ENCODE peak calls at places on chromosomes 7 and 10, in six cellular contexts. G is GM12878, E is SK-N-SH, F is HepG2, I is HCT116, W is K562. Y is an unnamed sample.

GRCh38 chr10:80382989-80383388 is 25.4 kb upstream of the PRXL2A start:
- DNase-seq in G (peak; percentile 19), E (peak; percentile 68), F (peak; percentile 40), I (peak; percentile 49), W (peak; percentile 57), Y (peak; percentile 15)

GRCh38 chr7:74505426-74506328 is 52.0 kb downstream of the GTF2IRD1 start:
- DNase-seq in G (no peak), E (peak; percentile 97), F (no peak), I (no peak), W (no peak), Y (no peak)

GRCh38 chr10:21427804-21428481 is 97.5 kb downstream of the SKIDA1 start:
- DNase-seq in G (no peak), E (no peak), F (peak; percentile 24), I (peak; percentile 23), W (no peak), Y (no peak)

GRCh38 chr7:39732837-39733804 is 109.7 kb downstream of the RALA start:
- DNase-seq in G (peak; percentile 95), E (peak; percentile 95), F (peak; percentile 68), I (peak; percentile 87), W (peak; percentile 89), Y (peak; percentile 79)

GRCh38 chr10:104033401-104033930 is 52.2 kb downstream of the COL17A1 start:
- DNase-seq in G (no peak), E (no peak), F (no peak), I (no peak), W (no peak), Y (no peak)

GRCh38 chr7:143126146-143126545 is 5.7 kb upstream of the PIP start:
- DNase-seq in G (no peak), E (no peak), F (no peak), I (no peak), W (no peak), Y (no peak)

GRCh38 chr10:31765546-31765945 is 163.1 kb downstream of the ARHGAP12 start:
- DNase-seq in G (no peak), E (no peak), F (no peak), I (no peak), W (no peak), Y (no peak)

GRCh38 chr7:130891254-130892094 is 157.5 kb upstream of the KLF14 start:
- DNase-seq in G (no peak), E (no peak), F (no peak), I (peak; percentile 88), W (no peak), Y (no peak)

GRCh38 chr7:24722386-24723177 is 34.7 kb downstream of the GSDME start:
- DNase-seq in G (no peak), E (peak; percentile 51), F (no peak), I (no peak), W (peak; percentile 36), Y (no peak)

GRCh38 chr10:52443419-52444388 is 129.6 kb downstream of the DKK1 start:
- DNase-seq in G (no peak), E (no peak), F (peak; percentile 13), I (peak; percentile 57), W (no peak), Y (peak; percentile 86)

GRCh38 chr10:48523212-48523819 is 81.6 kb downstream of the ARHGAP22 start:
- DNase-seq in G (no peak), E (peak; percentile 74), F (no peak), I (peak; percentile 19), W (peak; percentile 67), Y (no peak)

GRCh38 chr10:28432210-28432676 is 100.7 kb upstream of the WAC start:
- DNase-seq in G (no peak), E (peak; percentile 79), F (peak; percentile 66), I (peak; percentile 70), W (peak; percentile 75), Y (peak; percentile 17)

GRCh38 chr10:110279062-110279986 is 25.4 kb downstream of the SMNDC1 start:
- DNase-seq in G (peak; percentile 28), E (peak; percentile 54), F (peak; percentile 65), I (peak; percentile 54), W (peak; percentile 69), Y (peak; percentile 52)

DNA sequence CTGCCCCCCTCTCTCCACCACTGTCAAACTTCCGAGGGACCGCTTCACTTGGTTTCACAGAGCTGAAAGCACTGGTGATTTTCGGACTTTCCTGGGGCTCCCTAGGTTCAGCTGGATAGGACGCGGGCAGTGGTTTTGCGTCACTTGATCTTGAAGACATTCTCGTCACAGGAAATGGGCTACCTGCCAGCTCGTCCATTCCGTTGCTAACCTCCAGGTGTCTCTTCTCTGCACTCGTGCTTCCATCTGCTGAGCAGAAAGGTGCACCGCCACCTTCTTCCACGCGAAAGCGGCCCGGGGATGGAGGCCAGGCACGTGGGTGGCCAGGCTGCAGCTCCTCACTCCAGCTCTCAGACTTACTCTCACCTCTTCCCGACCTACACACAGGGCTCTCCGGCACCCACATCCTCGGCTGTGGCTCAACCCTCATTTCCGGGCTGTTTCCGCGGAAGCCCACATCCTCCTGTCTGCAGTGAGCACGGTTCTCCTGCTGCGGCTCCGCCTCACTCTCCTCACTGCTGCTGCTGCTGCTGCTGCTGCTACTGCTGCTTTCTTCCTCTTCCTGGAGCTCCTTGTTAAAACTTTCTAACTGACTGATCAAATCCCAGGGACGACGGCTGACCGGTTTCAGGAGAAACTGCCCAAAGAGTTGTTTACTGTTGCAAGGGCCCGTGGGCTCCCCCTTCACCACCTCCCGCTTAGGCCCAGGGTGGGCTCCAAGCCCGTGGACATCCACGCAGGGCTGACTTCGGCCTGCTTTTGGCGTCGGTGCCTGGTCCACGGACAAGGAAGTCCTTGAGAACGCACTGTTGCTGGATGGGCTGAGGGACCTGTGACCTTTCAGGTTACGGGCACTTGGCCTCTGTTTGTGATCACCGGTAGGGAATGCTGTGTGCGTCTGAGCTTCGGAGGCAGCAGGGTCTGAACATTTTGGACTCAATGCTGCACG is 32.1 kb downstream of the JCAD start:
- DNase-seq in G (peak; percentile 32), E (no peak), F (no peak), I (peak; percentile 12), W (peak; percentile 51), Y (no peak)
- TF ChIP-seq CTCF in G (peak; percentile 31), E (no peak), F (peak; percentile 15), I (peak; percentile 38), W (no peak), Y (no peak)

GRCh38 chr10:12504628-12505027 is 155.3 kb downstream of the CAMK1D start:
- DNase-seq in G (no peak), E (no peak), F (no peak), I (no peak), W (no peak), Y (no peak)
- TF ChIP-seq SIN3A in G (no peak), E (no peak), F (no peak), I (no peak), W (no peak), Y (no peak)

GRCh38 chr7:98462926-98463325 is 62.0 kb upstream of the BAIAP2L1 start:
- DNase-seq in G (no peak), E (no peak), F (no peak), I (no peak), W (no peak), Y (no peak)
- H3K27me3 ChIP-seq in G (no peaks in the 10 kb centered on the region), E (no peaks in the 10 kb centered on the region), F (peaks cover 1% of the 10 kb centered on the region), I (peaks cover 6% of the 10 kb centered on the region), W (peaks cover 11% of the 10 kb centered on the region), Y (peaks cover 2% of the 10 kb centered on the region)

GRCh38 chr7:26153246-26153822 is 1.3 kb downstream of the NFE2L3 start:
- DNase-seq in G (no peak), E (no peak), F (no peak), I (no peak), W (peak; percentile 24), Y (no peak)
- TF ChIP-seq CTCF in G (no peak), E (no peak), F (no peak), I (no peak), W (no peak), Y (no peak)

GRCh38 chr10:34320265-34320664 is 494.8 kb downstream of the PARD3 start:
- DNase-seq in G (no peak), E (peak; percentile 30), F (no peak), I (no peak), W (no peak), Y (no peak)
- TF ChIP-seq SIN3A in G (no peak), E (no peak), F (no peak), I (no peak), W (no peak), Y (no peak)

GRCh38 chr7:151189038-151189437 is 2.0 kb upstream of the ASB10 start:
- DNase-seq in G (no peak), E (no peak), F (no peak), I (no peak), W (no peak), Y (no peak)

GRCh38 chr7:151186640-151187408 is at the start of gene ASB10:
- DNase-seq in G (no peak), E (no peak), F (no peak), I (no peak), W (no peak), Y (no peak)

GRCh38 chr7:151185762-151186639 is 1.0 kb downstream of the ASB10 start:
- DNase-seq in G (no peak), E (no peak), F (no peak), I (no peak), W (no peak), Y (no peak)

GRCh38 chr7:151187409-151188251 is 580 bp upstream of the ASB10 start:
- DNase-seq in G (no peak), E (no peak), F (no peak), I (no peak), W (no peak), Y (no peak)

GRCh38 chr7:151188252-151188542 is 1.1 kb upstream of the ASB10 start:
- DNase-seq in G (no peak), E (no peak), F (no peak), I (no peak), W (no peak), Y (no peak)
- H3K27me3 ChIP-seq in G (peaks cover 6% of the 10 kb centered on the region), E (peaks cover 52% of the 10 kb centered on the region), F (peaks cover 4% of the 10 kb centered on the region), I (no peaks in the 10 kb centered on the region), W (peaks cover 64% of the 10 kb centered on the region), Y (no peaks in the 10 kb centered on the region)

DNA sequence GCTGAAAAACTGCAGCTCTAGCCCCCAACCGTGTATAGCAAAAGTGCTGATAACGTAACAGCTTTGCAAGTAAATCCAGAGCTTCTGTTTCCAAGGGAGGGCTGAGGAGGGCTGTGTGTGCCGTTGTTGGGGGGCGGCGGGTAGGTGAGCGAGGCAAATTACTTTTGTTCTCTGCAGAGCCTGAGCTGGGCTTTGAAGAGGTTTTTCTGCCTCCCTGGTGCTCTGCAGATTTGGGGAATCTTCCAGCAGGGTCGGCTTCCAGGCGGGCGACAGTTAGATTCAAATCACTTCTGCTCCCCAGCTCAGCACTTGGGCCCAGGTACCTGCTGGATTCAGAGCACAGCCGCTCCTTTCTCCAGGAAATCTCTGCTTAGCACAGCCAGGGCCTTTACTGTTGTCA is 442.3 kb downstream of the TYW1 start:
- DNase-seq in G (no peak), E (no peak), F (no peak), I (no peak), W (no peak), Y (no peak)
- TF ChIP-seq CTCF in G (no peak), E (no peak), F (no peak), I (no peak), W (no peak), Y (no peak)

DNA sequence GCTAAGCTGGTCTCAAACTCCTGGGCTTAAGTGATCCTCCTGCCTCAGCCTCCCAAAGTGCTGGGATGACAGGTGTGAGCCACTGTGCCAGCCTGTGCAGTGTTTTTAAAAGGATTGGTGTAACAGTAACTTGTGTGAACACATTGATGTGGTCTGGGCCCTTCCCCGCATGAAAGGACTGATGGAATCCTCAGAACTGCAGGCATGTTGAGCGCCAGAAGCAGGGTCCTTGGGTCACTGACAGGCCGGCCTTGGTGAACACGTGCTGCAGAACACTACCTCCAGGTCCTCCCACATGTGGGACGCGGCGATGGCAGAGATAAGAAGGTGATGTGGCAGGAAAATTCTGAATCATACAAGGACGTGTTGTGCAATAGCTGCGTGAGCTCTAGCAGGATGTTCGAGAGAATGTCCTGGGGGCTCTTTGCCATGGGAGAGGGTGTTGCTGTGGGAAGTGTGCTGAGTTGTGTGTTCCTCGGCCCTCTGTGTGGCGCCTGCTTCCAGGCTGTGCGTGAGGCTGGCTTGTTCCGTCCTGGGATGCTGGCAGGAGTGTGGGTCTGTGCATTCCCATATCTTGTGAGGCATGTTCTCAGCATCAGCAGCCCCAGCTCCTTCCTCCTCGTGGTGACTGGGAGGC is 68.2 kb downstream of the DNAJB6 start:
- DNase-seq in G (no peak), E (peak; percentile 82), F (no peak), I (no peak), W (peak; percentile 95), Y (peak; percentile 24)
- TF ChIP-seq SIN3A in G (no peak), E (peak; percentile 88), F (no peak), I (no peak), W (peak; percentile 97), Y (no peak)

Y was measured in Panc1.